ENCODE peak calls at places on chromosomes 12 and 14, in eight cellular contexts. Y is anterior cingulate cortex; T is HS-27A; R is myocyte; C is stimulated activated CD4-positive, alpha-beta T cell treated with anti-CD3 and anti-CD28 coated beads, TNF-alpha, amount 100 ng/mL, for 48 hours; J is substantia nigra; O is activated CD4-positive, alpha-beta T cell treated with anti-CD3 and anti-CD28 coated beads for 48 hours; B is T-cell. S is an unnamed sample.

GRCh38 chr12:51898506-51898905 is 8.8 kb upstream of the ACVRL1 start:
- DNase-seq in C (no peak), R (no peak), Y (no peak), B (no peak), J (no peak), T (no peak), O (no peak), S (no peak)

GRCh38 chr14:58772061-58772604 is 134.4 kb downstream of the DACT1 start:
- DNase-seq in Y (no peak), B (no peak), R (no peak), C (no peak), T (no peak), O (no peak), J (no peak), S (no peak)

GRCh38 chr12:49868952-49869815 is 26.3 kb upstream of the BCDIN3D start:
- DNase-seq in Y (peak), J (peak), R (peak), T (peak), C (no peak), B (no peak), O (no peak), S (peak)

GRCh38 chr12:122721057-122721545 is 4.5 kb upstream of the HCAR3 start:
- DNase-seq in C (no peak), B (no peak), J (no peak), T (no peak), O (no peak), Y (no peak), R (no peak), S (no peak)

GRCh38 chr14:91265404-91265803 is 20.9 kb upstream of the GPR68 start:
- DNase-seq in O (no peak), C (no peak), B (no peak), Y (no peak), J (no peak), R (no peak), T (no peak), S (no peak)

GRCh38 chr14:105061428-105062047 is 3.7 kb downstream of the GPR132 start:
- DNase-seq in T (no peak), O (peak), C (peak), R (no peak), Y (no peak), J (no peak), B (no peak), S (no peak)

GRCh38 chr12:83123039-83123438 is 436.3 kb downstream of the TMTC2 start:
- DNase-seq in C (no peak), J (no peak), O (no peak), R (no peak), T (no peak), Y (no peak), B (no peak), S (no peak)

GRCh38 chr14:61661471-61661988 is 33.8 kb upstream of the HIF1A start:
- DNase-seq in B (no peak), C (no peak), Y (no peak), J (no peak), R (peak), T (peak), O (no peak), S (no peak)

GRCh38 chr14:22977684-22978486 is 4.5 kb downstream of the AJUBA start:
- DNase-seq in Y (no peak), T (peak), B (no peak), R (peak), J (no peak), O (no peak), C (no peak), S (peak)

GRCh38 chr14:72254940-72255472 is 322.8 kb downstream of the RGS6 start:
- DNase-seq in B (no peak), R (no peak), O (no peak), T (no peak), Y (no peak), C (no peak), J (no peak), S (no peak)

S was measured in T1000.